ENCODE peak calls at places on chromosomes 13 and 19, in eight cellular contexts. W is HCT116, K is neural progenitor cell, Y is GM23248, X is SK-N-SH, N is GM23338, A is hepatocyte, B is PC-3. D is an unnamed sample.

GRCh38 chr13:112210401-112210800 is 143.5 kb downstream of the SOX1 start:
- DNase-seq in W (no peak), K (peak; percentile 63), Y (no peak), X (no peak), N (no peak), A (no peak), B (peak; percentile 21), D (no peak)

GRCh38 chr13:34247596-34247995 is 429.6 kb downstream of the RFC3 start:
- DNase-seq in W (no peak), K (no peak), Y (no peak), X (no peak), N (no peak), A (no peak), B (peak; percentile 85), D (no peak)

GRCh38 chr13:111121421-111121820 is 6.3 kb downstream of the ARHGEF7 start:
- DNase-seq in W (no peak), K (no peak), Y (no peak), X (no peak), N (no peak), A (no peak), B (no peak), D (no peak)

GRCh38 chr13:28489536-28489935 is 5.4 kb downstream of the FLT1 start:
- DNase-seq in W (no peak), K (no peak), Y (no peak), X (no peak), N (no peak), A (no peak), B (no peak), D (no peak)

GRCh38 chr13:50365300-50365682 is 350.0 kb downstream of the KCNRG start:
- DNase-seq in W (no peak), K (no peak), Y (peak; percentile 16), X (no peak), N (no peak), A (no peak), B (no peak), D (peak; percentile 48)

GRCh38 chr13:75702476-75702875 is 66.3 kb downstream of the LMO7 start:
- DNase-seq in W (no peak), K (no peak), Y (no peak), X (no peak), N (no peak), A (no peak), B (no peak), D (no peak)

GRCh38 chr13:73732350-73732749 is 401.9 kb downstream of the KLF12 start:
- DNase-seq in W (no peak), K (no peak), Y (no peak), X (no peak), N (no peak), A (no peak), B (no peak), D (no peak)

GRCh38 chr19:15200575-15201364 is at the start of gene NOTCH3:
- DNase-seq in W (no peak), K (peak; percentile 89), Y (peak; percentile 70), X (peak; percentile 88), N (peak; percentile 79), A (peak; percentile 74), B (peak; percentile 28), D (no peak)

GRCh38 chr13:35872369-35872768 is 258.8 kb downstream of the DCLK1 start:
- DNase-seq in W (no peak), K (no peak), Y (no peak), X (no peak), N (no peak), A (no peak), B (no peak), D (no peak)

GRCh38 chr19:50994129-50994528 is 7.3 kb downstream of the KLK8 start:
- DNase-seq in W (no peak), K (no peak), Y (no peak), X (no peak), N (no peak), A (no peak), B (peak; percentile 47), D (peak; percentile 55)

GRCh38 chr19:3314962-3315675 is 51.3 kb upstream of the NFIC start:
- DNase-seq in W (no peak), K (no peak), Y (no peak), X (peak; percentile 33), N (no peak), A (no peak), B (no peak), D (no peak)

DNA sequence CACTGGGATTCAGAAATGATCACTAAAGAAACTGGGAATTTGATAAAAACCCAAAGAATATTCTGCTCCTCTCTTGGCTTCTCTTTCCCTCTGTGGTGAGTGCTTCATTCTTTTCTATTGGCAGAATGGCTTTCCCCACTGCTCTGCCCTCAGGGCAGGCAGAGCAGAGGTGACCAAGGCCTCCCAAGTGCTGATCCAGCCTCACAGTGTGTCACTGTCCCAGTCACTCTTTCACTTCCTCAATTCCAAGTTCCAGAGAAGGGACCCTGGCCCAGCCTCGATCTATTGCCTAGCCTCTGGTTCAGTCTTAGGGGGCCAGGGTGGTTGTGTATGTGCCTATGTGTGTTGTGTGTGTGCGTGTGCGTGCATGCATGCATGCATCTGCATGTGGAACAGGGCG is 180.6 kb upstream of the TMTC4 start:
- DNase-seq in W (no peak), K (no peak), Y (no peak), X (no peak), N (no peak), A (no peak), B (no peak), D (no peak)
- TF ChIP-seq EZH2phosphoT487 in W (no peak), K (no peak), Y (no peak), X (no peak), N (no peak), A (no peak), B (no peak), D (no peak)

GRCh38 chr19:44662686-44663085 is 8.6 kb upstream of the CEACAM19 start:
- DNase-seq in W (no peak), K (no peak), Y (no peak), X (no peak), N (no peak), A (no peak), B (no peak), D (no peak)

GRCh38 chr19:44664976-44665375 is 6.3 kb upstream of the CEACAM19 start:
- DNase-seq in W (no peak), K (no peak), Y (no peak), X (no peak), N (no peak), A (no peak), B (no peak), D (no peak)

GRCh38 chr19:44663996-44664395 is 7.3 kb upstream of the CEACAM19 start:
- DNase-seq in W (no peak), K (no peak), Y (no peak), X (no peak), N (no peak), A (no peak), B (no peak), D (no peak)

GRCh38 chr19:44668985-44669764 is 2.1 kb upstream of the CEACAM19 start:
- DNase-seq in W (no peak), K (no peak), Y (no peak), X (no peak), N (no peak), A (no peak), B (peak; percentile 48), D (no peak)

GRCh38 chr19:44666852-44667251 is 4.4 kb upstream of the CEACAM19 start:
- DNase-seq in W (no peak), K (no peak), Y (no peak), X (no peak), N (no peak), A (no peak), B (no peak), D (no peak)
- H2AFZ ChIP-seq in W (no peak overlapping the region), K (no peak overlapping the region), Y (no peak overlapping the region), X (no peak overlapping the region), N (no peak overlapping the region), A (no peak overlapping the region), B (no peak overlapping the region), D (no peak overlapping the region)

GRCh38 chr13:33109319-33109718 is 93.1 kb downstream of the KL start:
- DNase-seq in W (no peak), K (no peak), Y (peak; percentile 58), X (no peak), N (no peak), A (no peak), B (no peak), D (no peak)

GRCh38 chr13:33108620-33109019 is 92.4 kb downstream of the KL start:
- DNase-seq in W (no peak), K (no peak), Y (peak; percentile 85), X (no peak), N (no peak), A (no peak), B (no peak), D (no peak)

GRCh38 chr13:33110386-33110712 is 94.1 kb downstream of the KL start:
- DNase-seq in W (no peak), K (no peak), Y (no peak), X (no peak), N (no peak), A (no peak), B (no peak), D (no peak)

GRCh38 chr13:33110713-33111413 is 94.6 kb downstream of the KL start:
- DNase-seq in W (no peak), K (no peak), Y (peak; percentile 52), X (no peak), N (no peak), A (no peak), B (no peak), D (peak; percentile 32)

DNA sequence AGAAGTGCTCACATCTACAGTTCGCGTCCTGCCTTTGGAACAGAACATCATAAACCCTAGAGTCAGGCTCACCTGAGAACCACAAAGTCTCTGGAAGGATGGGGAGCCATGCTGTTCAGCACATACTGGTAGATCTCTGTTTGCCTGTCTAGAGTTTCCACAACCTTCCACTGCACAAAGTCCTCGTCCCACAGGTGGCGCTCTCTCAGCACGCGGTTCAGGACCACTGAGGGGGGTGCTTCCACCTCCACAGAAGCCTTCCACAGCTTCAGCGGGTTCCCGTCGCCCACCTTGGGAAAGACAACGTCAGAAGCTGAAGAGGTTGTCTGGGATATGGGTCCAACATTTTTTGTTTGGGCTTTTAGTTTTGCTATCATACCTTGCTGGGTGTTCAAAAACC is 93.6 kb downstream of the KL start:
- DNase-seq in W (no peak), K (peak; percentile 31), Y (peak; percentile 29), X (no peak), N (peak; percentile 64), A (no peak), B (no peak), D (peak; percentile 7)
- TF ChIP-seq EZH2phosphoT487 in W (no peak), K (no peak), Y (no peak), X (no peak), N (no peak), A (no peak), B (no peak), D (no peak)

GRCh38 chr19:38021356-38021755 is 114.3 kb downstream of the SIPA1L3 start:
- DNase-seq in W (no peak), K (no peak), Y (peak; percentile 61), X (no peak), N (no peak), A (no peak), B (no peak), D (no peak)

GRCh38 chr19:38025908-38026307 is 118.9 kb downstream of the SIPA1L3 start:
- DNase-seq in W (no peak), K (no peak), Y (no peak), X (no peak), N (no peak), A (no peak), B (no peak), D (no peak)

GRCh38 chr19:38023661-38024574 is 116.9 kb downstream of the SIPA1L3 start:
- DNase-seq in W (no peak), K (no peak), Y (no peak), X (no peak), N (no peak), A (no peak), B (no peak), D (no peak)

GRCh38 chr19:38023245-38023644 is 116.2 kb downstream of the SIPA1L3 start:
- DNase-seq in W (no peak), K (no peak), Y (peak; percentile 64), X (no peak), N (no peak), A (no peak), B (no peak), D (no peak)

GRCh38 chr19:38024991-38025716 is 118.1 kb downstream of the SIPA1L3 start:
- DNase-seq in W (no peak), K (no peak), Y (no peak), X (no peak), N (peak; percentile 87), A (no peak), B (no peak), D (no peak)
- H2AFZ ChIP-seq in W (no peak overlapping the region), K (no peak overlapping the region), Y (no peak overlapping the region), X (no peak overlapping the region), N (no peak overlapping the region), A (no peak overlapping the region), B (no peak overlapping the region), D (no peak overlapping the region)

D was measured in OCI-LY7.